ENCODE peak calls at places on chromosomes 7 and 10, in seven cellular contexts. V, F, T, U, P, R and M are unnamed samples. For H3K36me3, the result is how much of the 10 kb centered on the place peaks cover.

GRCh38 chr7:150322833-150323681 is at the start of the genes ACTR3C and LRRC61:
- DNase-seq in V (peak), F (peak), T (no peak), U (peak), P (peak), R (peak), M (no peak)

GRCh38 chr10:94066411-94066810 is 72.7 kb downstream of the PLCE1 start:
- DNase-seq in V (no peak), F (peak), T (peak), U (peak), P (peak), R (no peak), M (peak)

GRCh38 chr10:62506371-62506770 is 132.2 kb downstream of the ZNF365 start:
- DNase-seq in V (no peak), F (no peak), T (no peak), U (no peak), P (no peak), R (no peak), M (no peak)

GRCh38 chr10:64306888-64307287 is 785.7 kb downstream of the REEP3 start:
- DNase-seq in V (no peak), F (no peak), T (no peak), U (no peak), P (no peak), R (no peak), M (no peak)

GRCh38 chr10:93208717-93209464 is 135.2 kb downstream of the CYP26A1 start:
- DNase-seq in V (no peak), F (no peak), T (no peak), U (no peak), P (no peak), R (no peak), M (no peak)

GRCh38 chr7:94087664-94088352 is 83.7 kb upstream of the BET1 start:
- DNase-seq in V (peak), F (peak), T (peak), U (peak), P (peak), R (no peak), M (peak)

GRCh38 chr7:103636153-103636552 is 190.1 kb upstream of the SLC26A5 start:
- DNase-seq in V (no peak), F (no peak), T (peak), U (peak), P (no peak), R (no peak), M (no peak)

GRCh38 chr10:664248-664647 is 25.2 kb downstream of the DIP2C start:
- DNase-seq in V (no peak), F (no peak), T (no peak), U (no peak), P (no peak), R (no peak), M (no peak)

GRCh38 chr10:35910234-35910633 is 268.1 kb upstream of the FZD8 start:
- DNase-seq in V (no peak), F (no peak), T (no peak), U (no peak), P (no peak), R (no peak), M (no peak)

GRCh38 chr10:70355234-70356021 is 27.0 kb downstream of the LRRC20 start:
- DNase-seq in V (no peak), F (no peak), T (no peak), U (no peak), P (no peak), R (no peak), M (no peak)

GRCh38 chr7:5314864-5315263 is 32.1 kb downstream of the SLC29A4 start:
- DNase-seq in V (no peak), F (no peak), T (no peak), U (no peak), P (no peak), R (no peak), M (no peak)
- H3K36me3 ChIP-seq in V (under half), F (half or more), T (under half), U (under half), P (under half), R (under half), M (under half)

GRCh38 chr7:18343047-18343446 is 152.5 kb upstream of the HDAC9 start:
- DNase-seq in V (no peak), F (no peak), T (no peak), U (no peak), P (no peak), R (no peak), M (no peak)
- H3K27ac ChIP-seq in V (no peak), F (no peak), T (no peak), U (no peak), P (no peak), R (no peak), M (no peak)

GRCh38 chr10:79357180-79357579 is 9.9 kb downstream of the PPIF start:
- DNase-seq in V (no peak), F (no peak), T (no peak), U (no peak), P (no peak), R (no peak), M (no peak)

GRCh38 chr10:79355420-79356010 is 8.2 kb downstream of the PPIF start:
- DNase-seq in V (no peak), F (no peak), T (no peak), U (no peak), P (no peak), R (no peak), M (no peak)

GRCh38 chr10:79354141-79354540 is 6.9 kb downstream of the PPIF start:
- DNase-seq in V (no peak), F (no peak), T (no peak), U (no peak), P (no peak), R (no peak), M (no peak)

GRCh38 chr10:79354615-79355014 is 7.3 kb downstream of the PPIF start:
- DNase-seq in V (no peak), F (no peak), T (no peak), U (no peak), P (no peak), R (no peak), M (no peak)

GRCh38 chr10:79356104-79356503 is 8.8 kb downstream of the PPIF start:
- DNase-seq in V (no peak), F (no peak), T (no peak), U (no peak), P (no peak), R (no peak), M (no peak)
- H3K36me3 ChIP-seq in V (under half), F (under half), T (under half), U (under half), P (under half), R (under half), M (under half)

GRCh38 chr10:79147796-79148451 is 79.2 kb downstream of the ZMIZ1 start:
- DNase-seq in V (no peak), F (no peak), T (no peak), U (no peak), P (no peak), R (no peak), M (no peak)
- H3K27ac ChIP-seq in V (peak), F (peak), T (no peak), U (no peak), P (no peak), R (peak), M (no peak)

GRCh38 chr7:76346097-76346496 is 12.7 kb downstream of the YWHAG start:
- DNase-seq in V (peak), F (no peak), T (no peak), U (no peak), P (no peak), R (no peak), M (no peak)
- H3K36me3 ChIP-seq in V (half or more), F (half or more), T (under half), U (half or more), P (under half), R (under half), M (under half)

GRCh38 chr7:100177040-100178001 is at the start of the genes GPC2 and STAG3:
- DNase-seq in V (peak), F (peak), T (peak), U (peak), P (peak), R (peak), M (peak)
- H3K27ac ChIP-seq in V (no peak), F (no peak), T (peak), U (peak), P (no peak), R (no peak), M (no peak)

GRCh38 chr7:55484241-55484640 is 88.1 kb downstream of the VOPP1 start:
- DNase-seq in V (no peak), F (no peak), T (no peak), U (no peak), P (no peak), R (no peak), M (no peak)
- H3K36me3 ChIP-seq in V (under half), F (under half), T (under half), U (under half), P (under half), R (under half), M (under half)

GRCh38 chr7:80869821-80870751 is 48.8 kb downstream of the SEMA3C start:
- DNase-seq in V (no peak), F (no peak), T (no peak), U (no peak), P (peak), R (no peak), M (no peak)
- H3K27ac ChIP-seq in V (no peak), F (no peak), T (no peak), U (no peak), P (no peak), R (no peak), M (no peak)

GRCh38 chr10:119132521-119133345 is 28.8 kb downstream of the DENND10 start:
- DNase-seq in V (no peak), F (no peak), T (no peak), U (no peak), P (no peak), R (no peak), M (no peak)
- H3K36me3 ChIP-seq in V (under half), F (under half), T (under half), U (under half), P (under half), R (under half), M (under half)

DNA sequence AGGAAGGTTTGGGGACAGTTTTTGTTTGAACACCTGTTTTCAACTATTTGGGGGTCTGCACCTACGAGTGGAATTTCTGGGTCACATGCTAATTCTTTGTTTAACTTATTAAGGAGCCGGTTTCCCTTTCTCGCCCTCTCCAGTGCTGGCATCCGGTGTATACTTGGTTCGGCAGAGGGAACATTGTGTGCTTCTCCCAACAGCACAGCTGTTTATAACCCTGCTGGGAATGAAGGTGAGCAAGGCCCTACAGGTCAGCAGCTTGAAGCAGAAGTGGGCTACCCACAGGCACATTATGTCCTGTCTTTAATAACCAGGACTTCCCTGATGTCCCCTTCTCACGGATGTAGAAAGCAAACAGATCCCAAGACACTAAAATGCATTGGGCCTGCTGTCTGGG is 87.5 kb upstream of the PDCD4 start:
- DNase-seq in V (no peak), F (no peak), T (no peak), U (no peak), P (no peak), R (no peak), M (no peak)
- H3K27ac ChIP-seq in V (no peak), F (no peak), T (no peak), U (no peak), P (no peak), R (no peak), M (no peak)